ENCODE peak calls at places on chromosomes 5 and 9, in seven cellular contexts. J is left ventricle myocardium inferior, G is AG10803, H is ovary, R is esophagus squamous epithelium, U is adrenal gland, L is colonic mucosa. T is an unnamed sample.

GRCh38 chr9:5857928-5858327 is 25.0 kb upstream of the ERMP1 start:
- DNase-seq in U (no peak), R (no peak), J (no peak), L (no peak), H (no peak), G (no peak), T (no peak)

GRCh38 chr5:150441813-150442698 is 7.5 kb downstream of the RPS14 start:
- DNase-seq in U (no peak), H (no peak), G (peak; percentile 42), J (no peak), R (no peak), L (no peak), T (no peak)

GRCh38 chr5:178189433-178189832 is 2.3 kb upstream of the GMCL2 start:
- DNase-seq in H (no peak), U (no peak), J (no peak), G (no peak), L (no peak), R (no peak), T (no peak)

GRCh38 chr9:121499427-121500164 is at the start of gene GGTA1:
- DNase-seq in R (no peak), G (peak; percentile 49), J (peak; percentile 76), U (peak; percentile 59), H (peak; percentile 73), L (peak; percentile 45), T (no peak)

GRCh38 chr9:68979538-68980314 is 34.2 kb downstream of the PRKACG start:
- DNase-seq in G (no peak), R (no peak), L (peak; percentile 25), H (no peak), U (no peak), J (peak; percentile 58), T (no peak)

GRCh38 chr9:123335227-123335985 is 20.6 kb upstream of the CRB2 start:
- DNase-seq in U (no peak), L (no peak), H (no peak), G (peak; percentile 86), J (no peak), R (no peak), T (no peak)

GRCh38 chr5:37272564-37272963 is 23.4 kb upstream of the CPLANE1 start:
- DNase-seq in R (no peak), L (no peak), U (no peak), H (no peak), G (peak; percentile 77), J (no peak), T (no peak)

GRCh38 chr5:11234501-11234911 is 473.5 kb upstream of the DAP start:
- DNase-seq in U (no peak), R (no peak), L (no peak), H (no peak), J (peak; percentile 15), G (no peak), T (no peak)

GRCh38 chr5:168327019-168327421 is 35.6 kb downstream of the WWC1 start:
- DNase-seq in U (no peak), H (no peak), L (no peak), R (no peak), J (no peak), G (peak; percentile 65), T (no peak)

GRCh38 chr9:128771745-128772519 is at the start of gene ZER1:
- DNase-seq in J (peak; percentile 95), G (peak; percentile 87), U (peak; percentile 93), L (peak; percentile 93), R (peak; percentile 71), H (peak; percentile 95), T (peak; percentile 39)

GRCh38 chr9:27065288-27065687 is 43.7 kb upstream of the TEK start:
- DNase-seq in G (no peak), L (no peak), H (no peak), J (no peak), U (no peak), R (no peak), T (no peak)

GRCh38 chr9:96500696-96501660 is 51.0 kb downstream of the HABP4 start:
- DNase-seq in R (no peak), U (no peak), G (peak; percentile 66), H (peak; percentile 14), J (no peak), L (no peak), T (no peak)

GRCh38 chr9:80644044-80644443 is 1045.3 kb downstream of the TLE1 start:
- DNase-seq in J (no peak), U (no peak), G (no peak), H (no peak), L (no peak), R (no peak), T (no peak)

GRCh38 chr5:126947146-126948010 is 83.0 kb downstream of the MARCHF3 start:
- DNase-seq in G (no peak), H (no peak), L (no peak), U (no peak), J (no peak), R (no peak), T (no peak)

GRCh38 chr9:121692606-121693505 is 41.4 kb downstream of the DAB2IP start:
- DNase-seq in R (no peak), J (no peak), G (peak; percentile 60), L (no peak), U (peak; percentile 71), H (no peak), T (no peak)

DNA sequence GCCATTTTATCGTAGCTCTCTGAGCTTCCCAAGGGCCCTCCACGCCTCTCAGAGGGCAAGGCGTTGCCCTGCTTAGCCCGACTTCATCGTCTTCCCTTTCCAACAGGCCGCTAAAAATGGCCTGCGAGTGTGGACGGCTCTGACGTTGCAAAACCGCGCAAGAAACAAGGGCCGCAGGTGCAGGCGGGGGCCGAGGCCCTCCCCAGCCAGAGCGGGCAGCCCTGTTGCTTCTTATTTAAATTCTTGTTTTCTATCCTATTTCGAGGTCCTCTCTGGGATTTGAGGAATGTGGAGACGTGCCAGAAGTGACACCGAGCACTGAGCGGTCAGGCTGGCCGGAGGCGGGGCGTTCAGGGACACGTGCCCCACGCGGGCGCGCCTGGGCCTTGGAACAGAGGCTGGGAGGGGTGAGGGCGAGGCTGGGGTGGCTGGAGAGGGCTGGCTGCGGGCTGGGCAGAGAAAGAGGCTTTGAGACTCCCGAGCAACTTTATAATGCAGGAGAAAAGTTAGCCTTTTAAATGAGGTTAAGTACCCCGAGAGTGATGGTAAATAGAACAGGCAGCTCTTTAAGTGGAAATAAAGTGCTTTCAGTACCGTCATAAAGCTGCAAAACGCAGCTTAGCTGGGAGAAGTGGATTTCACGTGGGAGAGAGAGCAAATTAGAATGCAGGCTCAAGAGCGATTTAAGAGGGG is 243.6 kb downstream of the AUH start:
- DNase-seq in G (peak; percentile 86), L (peak; percentile 89), H (peak; percentile 91), J (peak; percentile 85), U (peak; percentile 93), R (no peak), T (no peak)
- H3K4me3 ChIP-seq in G (peak overlapping the region; percentile 28), L (peak overlapping the region; percentile 20), H (peak overlapping the region; percentile 17), J (peak overlapping the region; percentile 56), U (no peak overlapping the region), R (peak overlapping the region; percentile 41), T (no peak overlapping the region)

GRCh38 chr5:2783223-2783622 is 31.7 kb upstream of the IRX2 start:
- DNase-seq in H (no peak), U (no peak), L (no peak), J (no peak), G (no peak), R (no peak), T (no peak)
- TF ChIP-seq CTCF in H (no peak), U (no peak), L (no peak), J (no peak), G (peak; percentile 23), R (no peak), T (no peak)

GRCh38 chr5:141634720-141635119 is 1.9 kb downstream of the HDAC3 start:
- DNase-seq in L (no peak), J (no peak), U (peak; percentile 19), G (no peak), H (no peak), R (no peak), T (no peak)

GRCh38 chr5:141632650-141633049 is 4.0 kb downstream of the HDAC3 start:
- DNase-seq in R (no peak), J (no peak), G (no peak), U (no peak), H (no peak), L (no peak), T (no peak)

GRCh38 chr5:141636106-141636412 is 590 bp downstream of the HDAC3 start:
- DNase-seq in J (no peak), R (no peak), G (no peak), U (no peak), L (no peak), H (no peak), T (no peak)

GRCh38 chr5:141635646-141636045 is 1.0 kb downstream of the HDAC3 start:
- DNase-seq in R (no peak), J (no peak), G (no peak), U (no peak), L (no peak), H (no peak), T (no peak)

GRCh38 chr5:141634162-141634561 is 2.5 kb downstream of the HDAC3 start:
- DNase-seq in U (no peak), R (no peak), H (no peak), J (no peak), G (no peak), L (no peak), T (peak; percentile 71)
- H3K4me3 ChIP-seq in U (no peak overlapping the region), R (no peak overlapping the region), H (no peak overlapping the region), J (no peak overlapping the region), G (no peak overlapping the region), L (no peak overlapping the region), T (no peak overlapping the region)

DNA sequence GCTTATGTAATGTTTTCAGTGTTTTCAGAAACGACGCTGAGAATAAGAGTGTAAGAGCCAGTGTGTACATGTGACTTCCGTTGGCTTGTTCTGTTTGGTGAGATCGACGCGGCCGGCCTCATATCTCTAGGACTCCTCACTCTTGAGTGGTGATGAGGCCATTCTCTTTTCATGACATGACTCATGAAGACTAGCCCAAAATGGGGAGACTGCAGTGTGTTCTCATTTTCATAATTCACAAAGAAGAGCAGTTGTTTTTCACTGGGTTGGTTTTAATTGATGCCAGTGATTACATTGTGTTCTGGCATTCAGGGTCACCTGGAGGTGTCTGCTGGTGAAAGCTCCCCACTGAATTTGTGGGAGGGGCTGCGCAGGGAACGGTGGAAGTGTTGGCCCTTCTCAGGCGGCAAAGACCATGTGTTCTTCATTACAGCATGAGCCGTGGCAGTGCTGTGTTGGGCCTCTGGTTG is 131.5 kb upstream of the OTULINL start:
- DNase-seq in L (no peak), H (peak; percentile 66), G (peak; percentile 96), J (peak; percentile 69), R (no peak), U (no peak), T (no peak)
- TF ChIP-seq CTCF in L (no peak), H (no peak), G (no peak), J (no peak), R (no peak), U (no peak), T (no peak)

DNA sequence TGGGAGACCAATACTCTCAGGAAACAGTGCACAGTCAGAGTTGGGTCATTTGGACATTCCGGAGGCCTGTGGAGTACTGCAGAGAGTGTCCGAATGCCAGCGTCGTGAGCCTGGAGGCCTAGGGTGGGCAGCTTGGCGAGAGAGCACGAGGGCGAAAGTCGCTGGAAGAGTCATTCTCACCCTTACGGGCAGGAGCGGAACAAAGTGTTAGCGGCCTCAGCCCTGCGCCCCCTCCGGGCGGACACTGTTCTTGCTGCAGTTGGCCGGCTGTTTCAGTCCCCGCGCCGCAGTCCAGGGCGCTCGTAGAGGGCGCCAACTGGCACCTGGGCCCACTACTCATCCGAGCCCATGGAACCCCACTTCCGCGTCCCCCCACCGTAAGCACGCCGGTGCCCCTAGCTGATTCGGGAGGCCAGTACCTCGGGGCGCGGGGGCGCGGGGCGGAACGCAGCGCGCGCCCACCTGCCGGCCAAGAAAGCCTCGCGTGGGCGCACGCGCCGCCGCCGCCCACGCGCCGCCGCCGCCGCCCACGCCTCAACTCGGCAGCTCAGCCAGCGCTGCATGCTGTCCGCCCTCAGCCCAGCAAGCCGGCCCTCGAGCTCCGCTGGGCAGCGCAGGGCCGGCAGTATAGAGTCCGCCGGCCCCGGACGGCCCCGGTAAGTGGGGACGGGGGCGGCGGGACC is 99.7 kb upstream of the CCL21 start:
- DNase-seq in L (no peak), J (no peak), U (peak; percentile 23), R (no peak), G (no peak), H (no peak), T (no peak)
- H3K4me3 ChIP-seq in L (no peak overlapping the region), J (peak overlapping the region; percentile 48), U (no peak overlapping the region), R (peak overlapping the region; percentile 47), G (no peak overlapping the region), H (no peak overlapping the region), T (no peak overlapping the region)

T was measured in GM12864.